ENCODE peak calls at places on chromosomes 5 and 9, in ten cellular contexts. V, M, Z, E, R, S, O, L, X and F are unnamed samples.

GRCh38 chr9:76453785-76454184 is 5.2 kb upstream of the GCNT1 start:
- DNase-seq in E (no peak), R (no peak), Z (no peak), V (no peak), M (no peak), O (no peak), X (no peak), L (no peak), S (peak), F (no peak)

GRCh38 chr9:111036068-111036789 is 2.0 kb downstream of the LPAR1 start:
- DNase-seq in X (peak), M (peak), O (no peak), S (peak), R (peak), Z (peak), E (no peak), L (peak), V (peak), F (no peak)

GRCh38 chr5:126742425-126742824 is 34.5 kb upstream of the LMNB1 start:
- DNase-seq in R (no peak), L (no peak), S (no peak), V (no peak), O (no peak), Z (no peak), X (no peak), E (no peak), M (no peak), F (no peak)

GRCh38 chr5:140214831-140215230 is 39.8 kb downstream of the CYSTM1 start:
- DNase-seq in Z (peak), S (peak), V (no peak), M (no peak), X (no peak), O (no peak), L (no peak), E (no peak), R (no peak), F (no peak)

GRCh38 chr5:156815988-156816599 is 34.0 kb upstream of the PPP1R2B start:
- DNase-seq in Z (peak), L (no peak), M (no peak), O (peak), X (peak), V (peak), R (no peak), S (no peak), E (no peak), F (no peak)

GRCh38 chr5:457195-457961 is 14.4 kb downstream of the EXOC3 start:
- DNase-seq in R (no peak), E (no peak), L (no peak), S (no peak), Z (no peak), V (no peak), M (peak), X (no peak), O (no peak), F (peak)

GRCh38 chr9:84846501-84847323 is 177.2 kb downstream of the NTRK2 start:
- DNase-seq in M (no peak), X (no peak), E (no peak), L (no peak), R (peak), Z (no peak), V (no peak), O (no peak), S (no peak), F (no peak)

GRCh38 chr9:88530051-88530450 is 4.9 kb upstream of the NXNL2 start:
- DNase-seq in R (no peak), E (no peak), X (no peak), M (no peak), S (peak), V (no peak), O (peak), L (no peak), Z (no peak), F (no peak)

GRCh38 chr5:172837640-172838039 is 3.6 kb downstream of the ERGIC1 start:
- DNase-seq in X (no peak), V (no peak), R (no peak), O (no peak), L (peak), S (no peak), E (peak), M (peak), Z (peak), F (peak)

GRCh38 chr5:64947031-64947430 is 178.3 kb downstream of the CWC27 start:
- DNase-seq in M (no peak), V (no peak), S (no peak), E (no peak), L (no peak), O (peak), R (no peak), X (no peak), Z (no peak), F (no peak)

GRCh38 chr9:129720181-129720864 is 32.5 kb downstream of the PTGES start:
- DNase-seq in O (peak), E (no peak), V (peak), M (no peak), L (no peak), X (peak), Z (no peak), R (no peak), S (no peak), F (no peak)

GRCh38 chr5:74338101-74338388 is 302.5 kb downstream of the ENC1 start:
- DNase-seq in S (no peak), Z (no peak), M (no peak), L (no peak), E (no peak), R (no peak), X (no peak), V (no peak), O (no peak), F (no peak)
- TF ChIP-seq CTCF in S (no peak), Z (no peak), M (no peak), L (no peak), E (no peak), R (no peak), X (no peak), V (no peak), O (no peak), F (no peak)

DNA sequence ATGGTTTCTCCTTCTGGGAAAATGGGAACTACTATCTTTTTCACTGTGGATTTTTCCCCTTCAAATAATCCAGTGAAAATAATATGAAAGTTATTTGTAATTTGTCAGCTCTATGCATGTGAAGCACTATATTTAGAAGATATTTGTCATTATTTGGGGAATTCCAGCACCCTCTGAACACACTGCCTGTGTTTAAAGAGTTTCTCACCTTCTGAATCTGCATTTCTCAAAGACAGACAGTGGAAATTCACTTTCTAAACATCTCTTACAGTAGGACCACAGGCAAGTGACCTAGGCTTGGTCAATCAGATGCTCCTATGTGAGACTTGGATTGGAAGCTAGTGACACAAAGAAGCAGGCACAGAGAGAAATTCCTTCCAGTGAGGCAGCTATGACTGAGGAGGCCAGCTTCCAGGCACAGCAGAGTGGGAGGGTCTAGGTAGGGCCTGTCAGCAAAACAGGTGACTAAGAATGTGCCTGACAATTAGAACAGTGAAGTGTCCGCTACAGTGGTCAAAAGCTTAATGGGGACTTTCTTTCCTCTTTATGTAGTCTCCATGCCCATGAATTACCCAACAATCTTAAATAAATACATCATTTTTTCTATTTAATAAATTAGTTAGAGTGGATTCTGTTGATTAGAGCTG is 167.2 kb downstream of the HMHB1 start:
- DNase-seq in M (no peak), V (no peak), R (no peak), O (no peak), S (no peak), L (no peak), X (peak), E (no peak), Z (peak), F (no peak)
- TF ChIP-seq CTCF in M (no peak), V (no peak), R (no peak), O (no peak), S (no peak), L (no peak), X (no peak), E (no peak), Z (no peak), F (no peak)

DNA sequence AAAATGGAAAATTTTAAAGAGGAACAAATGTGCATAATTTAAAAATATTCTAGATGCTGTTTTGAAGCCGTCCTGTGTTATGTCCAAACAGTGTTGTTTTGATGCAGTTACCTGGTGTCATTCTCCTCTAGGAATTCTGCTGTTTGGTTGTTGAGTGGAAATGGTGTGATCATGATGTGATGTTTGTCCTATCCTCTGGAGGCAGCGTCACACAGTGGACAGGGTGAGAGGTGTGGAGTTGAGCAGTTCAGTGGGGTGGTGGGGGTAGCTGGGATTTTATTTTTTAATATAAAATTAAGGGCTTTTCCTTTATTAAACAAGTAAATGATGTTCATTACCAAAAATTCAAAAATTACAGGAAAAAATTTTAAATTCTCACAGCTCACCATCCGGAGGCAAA is 31.2 kb downstream of the PRDM6 start:
- DNase-seq in R (peak), O (no peak), V (peak), Z (no peak), L (no peak), S (no peak), E (no peak), X (peak), M (no peak), F (no peak)
- TF ChIP-seq CTCF in R (peak), O (peak), V (no peak), Z (peak), L (no peak), S (peak), E (no peak), X (peak), M (no peak), F (no peak)

GRCh38 chr5:96725257-96725656 is 63.1 kb downstream of the CAST start:
- DNase-seq in E (no peak), V (no peak), S (no peak), M (no peak), O (no peak), R (no peak), L (no peak), X (no peak), Z (no peak), F (no peak)

GRCh38 chr5:96726802-96727201 is 64.6 kb downstream of the CAST start:
- DNase-seq in E (no peak), O (no peak), R (no peak), V (no peak), X (no peak), Z (no peak), L (no peak), S (no peak), M (no peak), F (no peak)

GRCh38 chr5:96733771-96734498 is 71.8 kb downstream of the CAST start:
- DNase-seq in S (peak), X (peak), O (no peak), V (no peak), Z (no peak), R (peak), M (no peak), L (no peak), E (no peak), F (no peak)

GRCh38 chr5:96734871-96735325 is 72.7 kb downstream of the CAST start:
- DNase-seq in M (no peak), Z (no peak), L (no peak), S (peak), O (no peak), V (no peak), R (no peak), E (no peak), X (peak), F (no peak)

GRCh38 chr5:96729156-96729555 is 67.0 kb downstream of the CAST start:
- DNase-seq in X (no peak), V (no peak), E (no peak), Z (no peak), O (no peak), R (no peak), S (no peak), L (no peak), M (no peak), F (no peak)
- TF ChIP-seq CTCF in X (no peak), V (no peak), E (peak), Z (no peak), O (peak), R (peak), S (peak), L (peak), M (no peak), F (no peak)

DNA sequence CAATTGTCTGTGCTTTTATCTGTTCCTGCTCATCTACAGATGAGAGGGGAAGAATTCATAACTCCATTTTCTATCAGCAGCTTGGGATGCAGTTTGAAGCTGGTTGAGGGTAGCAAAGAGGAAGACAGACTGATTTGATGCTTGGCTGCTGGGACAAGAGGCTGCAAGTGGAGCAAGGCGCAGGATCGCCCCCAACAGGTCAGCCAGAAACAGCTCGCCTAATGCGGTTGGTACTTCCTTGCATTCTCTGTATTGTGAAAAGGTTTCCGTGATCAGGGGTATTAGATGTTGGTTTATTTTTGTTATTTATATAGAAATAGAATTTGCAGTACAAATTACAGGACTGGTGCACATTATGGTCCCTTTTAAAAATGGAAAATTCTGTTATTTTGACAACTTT is 40.6 kb downstream of the ZNF883 start:
- DNase-seq in E (no peak), V (peak), M (no peak), O (peak), R (no peak), X (peak), L (no peak), Z (peak), S (peak), F (no peak)
- TF ChIP-seq CTCF in E (no peak), V (peak), M (no peak), O (peak), R (no peak), X (peak), L (peak), Z (peak), S (peak), F (no peak)

DNA sequence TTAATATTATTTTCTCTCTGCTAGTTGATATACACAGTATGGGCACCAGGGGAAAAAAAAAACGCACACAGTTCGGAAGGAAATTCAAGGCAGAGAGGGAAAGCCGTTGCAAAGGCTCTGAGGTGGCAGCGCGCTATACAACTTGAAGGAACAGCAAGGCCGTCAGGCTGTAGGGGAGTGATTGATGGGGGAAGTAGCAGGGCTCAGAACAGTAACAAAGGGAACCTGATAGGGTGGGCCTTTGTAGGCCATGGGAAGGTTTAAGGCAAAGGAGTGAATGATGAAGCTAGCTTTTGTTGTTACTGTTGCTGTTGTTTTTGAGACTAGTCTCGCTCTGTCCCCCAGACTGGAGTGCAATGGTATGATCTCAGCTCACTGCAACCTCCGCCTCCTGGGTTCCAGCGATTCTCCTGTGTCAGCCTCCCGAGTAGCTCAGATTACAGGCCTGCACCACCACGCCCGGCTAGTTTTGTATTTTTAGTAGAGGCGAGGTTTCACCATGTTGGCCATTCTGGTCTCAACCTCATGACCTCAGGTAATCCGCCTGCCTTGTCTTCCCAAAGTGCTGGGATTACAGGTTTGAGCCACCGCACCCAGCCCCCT is 27.0 kb downstream of the AQP7 start:
- DNase-seq in X (peak), O (no peak), M (no peak), R (no peak), S (no peak), L (no peak), E (no peak), Z (no peak), V (peak), F (no peak)
- TF ChIP-seq CTCF in X (no peak), O (no peak), M (no peak), R (peak), S (no peak), L (no peak), E (no peak), Z (no peak), V (peak), F (no peak)

GRCh38 chr5:132283423-132284043 is 10.7 kb upstream of the SLC22A4 start:
- DNase-seq in S (peak), V (peak), X (peak), O (peak), Z (no peak), R (no peak), E (no peak), L (no peak), M (no peak), F (no peak)
- TF ChIP-seq CTCF in S (peak), V (peak), X (peak), O (peak), Z (peak), R (peak), E (no peak), L (peak), M (peak), F (no peak)